ENCODE peak calls at places on chromosomes 7 and 10, in nine cellular contexts. One of them, this sample, is unnamed.

GRCh38 chr10:132226586-132227405 is 40.0 kb downstream of the DPYSL4 start:
- DNase-seq in A549: no peak
- DNase-seq in sigmoid colon: no peak
- DNase-seq in gastrocnemius medialis: no peak
- DNase-seq in Peyer's patch: no peak
- DNase-seq in IMR-90: no peak
- DNase-seq in body of pancreas: no peak
- DNase-seq in endothelial cell of umbilical vein: no peak
- DNase-seq in stomach: no peak
- DNase-seq in this sample: no peak

GRCh38 chr7:111919690-111920179 is 286.5 kb downstream of the DOCK4 start:
- DNase-seq in stomach: no peak
- DNase-seq in Peyer's patch: no peak
- DNase-seq in gastrocnemius medialis: no peak
- DNase-seq in IMR-90: peak
- DNase-seq in A549: no peak
- DNase-seq in body of pancreas: no peak
- DNase-seq in sigmoid colon: no peak
- DNase-seq in endothelial cell of umbilical vein: no peak
- DNase-seq in this sample: no peak

GRCh38 chr10:73211106-73211811 is 35.8 kb downstream of the DNAJC9 start:
- DNase-seq in sigmoid colon: no peak
- DNase-seq in body of pancreas: no peak
- DNase-seq in gastrocnemius medialis: no peak
- DNase-seq in Peyer's patch: no peak
- DNase-seq in endothelial cell of umbilical vein: no peak
- DNase-seq in IMR-90: no peak
- DNase-seq in stomach: no peak
- DNase-seq in A549: no peak
- DNase-seq in this sample: no peak

GRCh38 chr7:107173191-107173590 is 4.4 kb downstream of the HBP1 start:
- DNase-seq in Peyer's patch: no peak
- DNase-seq in A549: no peak
- DNase-seq in gastrocnemius medialis: no peak
- DNase-seq in stomach: no peak
- DNase-seq in IMR-90: no peak
- DNase-seq in endothelial cell of umbilical vein: no peak
- DNase-seq in sigmoid colon: no peak
- DNase-seq in body of pancreas: no peak
- DNase-seq in this sample: no peak

GRCh38 chr7:38463277-38464224 is 167.6 kb downstream of the AMPH start:
- DNase-seq in A549: peak
- DNase-seq in sigmoid colon: peak
- DNase-seq in gastrocnemius medialis: peak
- DNase-seq in Peyer's patch: no peak
- DNase-seq in endothelial cell of umbilical vein: no peak
- DNase-seq in IMR-90: peak
- DNase-seq in body of pancreas: peak
- DNase-seq in stomach: peak
- DNase-seq in this sample: no peak

GRCh38 chr7:83643754-83644153 is 5.2 kb downstream of the SEMA3E start:
- DNase-seq in body of pancreas: no peak
- DNase-seq in Peyer's patch: no peak
- DNase-seq in IMR-90: no peak
- DNase-seq in gastrocnemius medialis: no peak
- DNase-seq in stomach: no peak
- DNase-seq in sigmoid colon: no peak
- DNase-seq in A549: peak
- DNase-seq in endothelial cell of umbilical vein: no peak
- DNase-seq in this sample: no peak

GRCh38 chr7:33757563-33758165 is 147.7 kb upstream of the BMPER start:
- DNase-seq in gastrocnemius medialis: no peak
- DNase-seq in stomach: peak
- DNase-seq in A549: peak
- DNase-seq in IMR-90: peak
- DNase-seq in Peyer's patch: peak
- DNase-seq in endothelial cell of umbilical vein: peak
- DNase-seq in sigmoid colon: no peak
- DNase-seq in body of pancreas: peak
- DNase-seq in this sample: no peak

GRCh38 chr7:18305866-18306265 is 189.7 kb upstream of the HDAC9 start:
- DNase-seq in Peyer's patch: no peak
- DNase-seq in body of pancreas: no peak
- DNase-seq in gastrocnemius medialis: no peak
- DNase-seq in IMR-90: no peak
- DNase-seq in stomach: no peak
- DNase-seq in sigmoid colon: no peak
- DNase-seq in A549: no peak
- DNase-seq in endothelial cell of umbilical vein: no peak
- DNase-seq in this sample: no peak

GRCh38 chr7:138962561-138963270 is 18.5 kb downstream of the KIAA1549 start:
- DNase-seq in endothelial cell of umbilical vein: no peak
- DNase-seq in sigmoid colon: no peak
- DNase-seq in stomach: no peak
- DNase-seq in body of pancreas: no peak
- DNase-seq in Peyer's patch: no peak
- DNase-seq in A549: no peak
- DNase-seq in IMR-90: no peak
- DNase-seq in gastrocnemius medialis: no peak
- DNase-seq in this sample: no peak

GRCh38 chr7:131424219-131424822 is 96.6 kb downstream of the MKLN1 start:
- DNase-seq in IMR-90: peak
- DNase-seq in sigmoid colon: no peak
- DNase-seq in stomach: no peak
- DNase-seq in Peyer's patch: no peak
- DNase-seq in gastrocnemius medialis: no peak
- DNase-seq in A549: peak
- DNase-seq in body of pancreas: no peak
- DNase-seq in endothelial cell of umbilical vein: peak
- DNase-seq in this sample: no peak

GRCh38 chr10:82150123-82150900 is 275.3 kb downstream of the NRG3 start:
- DNase-seq in sigmoid colon: no peak
- DNase-seq in gastrocnemius medialis: no peak
- DNase-seq in endothelial cell of umbilical vein: peak
- DNase-seq in Peyer's patch: no peak
- DNase-seq in IMR-90: no peak
- DNase-seq in A549: peak
- DNase-seq in body of pancreas: peak
- DNase-seq in stomach: no peak
- DNase-seq in this sample: peak

GRCh38 chr10:20110435-20111119 is 294.3 kb downstream of the PLXDC2 start:
- DNase-seq in stomach: no peak
- DNase-seq in Peyer's patch: no peak
- DNase-seq in gastrocnemius medialis: no peak
- DNase-seq in body of pancreas: no peak
- DNase-seq in endothelial cell of umbilical vein: no peak
- DNase-seq in IMR-90: no peak
- DNase-seq in A549: no peak
- DNase-seq in sigmoid colon: no peak
- DNase-seq in this sample: no peak

GRCh38 chr7:138081868-138082267 is 5.6 kb downstream of the AKR1D1 start:
- DNase-seq in sigmoid colon: no peak
- DNase-seq in A549: no peak
- DNase-seq in body of pancreas: no peak
- DNase-seq in Peyer's patch: no peak
- DNase-seq in IMR-90: no peak
- DNase-seq in gastrocnemius medialis: no peak
- DNase-seq in stomach: no peak
- DNase-seq in endothelial cell of umbilical vein: no peak
- DNase-seq in this sample: no peak

GRCh38 chr7:78019457-78020130 is 221.0 kb downstream of the PHTF2 start:
- DNase-seq in IMR-90: peak
- DNase-seq in stomach: peak
- DNase-seq in gastrocnemius medialis: peak
- DNase-seq in Peyer's patch: peak
- DNase-seq in A549: peak
- DNase-seq in endothelial cell of umbilical vein: peak
- DNase-seq in body of pancreas: peak
- DNase-seq in sigmoid colon: peak
- DNase-seq in this sample: peak
- TF ChIP-seq POLR2A in IMR-90: peak
- TF ChIP-seq POLR2A in stomach: no peak
- TF ChIP-seq POLR2A in gastrocnemius medialis: peak
- TF ChIP-seq POLR2A in Peyer's patch: peak
- TF ChIP-seq POLR2A in A549: peak
- TF ChIP-seq POLR2A in endothelial cell of umbilical vein: no peak
- TF ChIP-seq POLR2A in body of pancreas: peak
- TF ChIP-seq POLR2A in sigmoid colon: peak
- TF ChIP-seq POLR2A in this sample: peak

GRCh38 chr10:22321831-22322662 is 1.1 kb downstream of the BMI1 start:
- DNase-seq in sigmoid colon: peak
- DNase-seq in gastrocnemius medialis: no peak
- DNase-seq in IMR-90: no peak
- DNase-seq in body of pancreas: peak
- DNase-seq in stomach: no peak
- DNase-seq in endothelial cell of umbilical vein: peak
- DNase-seq in Peyer's patch: peak
- DNase-seq in A549: peak
- DNase-seq in this sample: no peak
- TF ChIP-seq POLR2A in sigmoid colon: no peak
- TF ChIP-seq POLR2A in gastrocnemius medialis: no peak
- TF ChIP-seq POLR2A in IMR-90: no peak
- TF ChIP-seq POLR2A in body of pancreas: no peak
- TF ChIP-seq POLR2A in stomach: no peak
- TF ChIP-seq POLR2A in endothelial cell of umbilical vein: no peak
- TF ChIP-seq POLR2A in Peyer's patch: no peak
- TF ChIP-seq POLR2A in A549: no peak
- TF ChIP-seq POLR2A in this sample: no peak

DNA sequence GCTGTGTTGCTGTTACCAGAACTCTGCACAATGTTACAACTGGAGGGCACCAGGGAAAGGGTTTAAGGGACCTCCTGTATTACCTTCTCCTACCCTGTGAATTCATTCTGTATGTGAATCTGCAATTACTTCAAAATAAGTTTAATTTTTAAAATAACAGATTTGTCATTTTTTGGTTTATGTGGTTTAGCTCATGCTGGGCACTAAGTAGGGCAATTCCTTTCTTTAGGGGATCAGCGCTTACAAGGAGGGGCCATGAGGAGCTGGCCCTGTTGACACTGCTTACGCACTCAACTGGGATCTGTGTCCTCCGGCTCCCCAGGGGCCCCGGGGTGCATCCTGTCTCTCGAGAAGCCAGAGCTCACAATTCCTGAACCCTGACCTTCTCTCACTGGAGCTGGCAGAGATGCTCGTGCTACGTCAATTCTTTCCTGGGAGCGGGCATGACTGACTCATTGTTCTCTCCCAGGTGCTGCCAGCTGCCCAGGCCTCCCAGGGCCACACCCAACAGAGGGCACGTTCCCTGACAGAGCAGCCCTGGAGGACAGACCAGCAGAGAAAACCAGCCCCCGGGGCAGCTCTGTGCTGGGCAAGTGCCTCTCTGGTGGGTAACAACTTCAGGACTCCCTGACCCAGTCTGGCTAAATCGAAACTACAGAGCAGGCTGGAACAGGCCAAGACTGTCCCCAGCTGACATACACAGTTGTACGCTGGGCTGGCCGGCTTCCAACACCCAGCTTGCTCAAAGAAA is 36.8 kb downstream of the CTBP2 start:
- DNase-seq in sigmoid colon: peak
- DNase-seq in endothelial cell of umbilical vein: peak
- DNase-seq in gastrocnemius medialis: peak
- DNase-seq in stomach: peak
- DNase-seq in IMR-90: peak
- DNase-seq in Peyer's patch: no peak
- DNase-seq in body of pancreas: peak
- DNase-seq in A549: peak
- DNase-seq in this sample: peak
- TF ChIP-seq POLR2A in sigmoid colon: no peak
- TF ChIP-seq POLR2A in endothelial cell of umbilical vein: no peak
- TF ChIP-seq POLR2A in gastrocnemius medialis: peak
- TF ChIP-seq POLR2A in stomach: no peak
- TF ChIP-seq POLR2A in IMR-90: no peak
- TF ChIP-seq POLR2A in Peyer's patch: peak
- TF ChIP-seq POLR2A in body of pancreas: peak
- TF ChIP-seq POLR2A in A549: no peak
- TF ChIP-seq POLR2A in this sample: no peak

DNA sequence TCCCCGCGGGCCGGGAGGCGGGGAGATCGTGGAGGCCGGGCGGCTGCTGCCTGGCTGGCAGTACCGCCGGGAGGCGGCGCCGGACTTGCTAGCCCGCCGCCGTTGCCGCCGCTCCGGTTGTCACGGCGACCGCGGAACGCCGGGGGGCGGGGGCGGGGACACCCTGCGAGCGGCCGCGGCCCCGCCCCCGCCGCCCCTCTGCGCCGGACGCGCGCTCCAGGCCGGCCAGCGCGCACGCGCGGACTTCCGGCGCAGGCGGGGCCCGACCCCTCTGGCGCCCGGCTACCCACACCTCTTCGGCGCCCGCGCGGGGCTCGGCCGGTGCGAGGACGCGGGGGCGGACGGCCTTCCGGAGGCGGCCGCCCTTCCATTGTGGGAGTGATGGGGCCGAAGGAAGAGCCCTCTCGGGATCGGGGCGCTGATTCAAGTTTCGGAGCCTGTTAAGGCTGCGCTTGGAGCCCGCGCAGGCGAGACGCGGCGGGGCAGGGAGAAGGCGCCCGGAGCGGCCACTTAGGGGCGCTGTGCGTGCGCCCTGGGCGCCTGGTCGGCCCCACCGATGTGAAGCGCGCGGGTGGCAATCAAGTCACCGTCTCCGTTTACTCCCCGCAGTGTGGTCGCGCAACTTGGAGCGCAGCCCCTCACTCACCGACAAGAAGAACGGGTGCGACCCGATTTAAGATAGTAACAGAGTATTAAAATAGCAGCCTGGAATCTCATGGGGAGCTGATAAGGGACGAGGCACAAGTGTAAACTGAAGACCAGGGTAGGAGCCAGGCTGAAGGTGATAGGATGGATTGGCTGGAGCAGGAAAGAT is 448 bp upstream of the DPY19L1 start:
- DNase-seq in A549: peak
- DNase-seq in stomach: peak
- DNase-seq in sigmoid colon: peak
- DNase-seq in Peyer's patch: peak
- DNase-seq in gastrocnemius medialis: peak
- DNase-seq in body of pancreas: peak
- DNase-seq in IMR-90: peak
- DNase-seq in endothelial cell of umbilical vein: peak
- DNase-seq in this sample: peak
- TF ChIP-seq POLR2A in A549: peak
- TF ChIP-seq POLR2A in stomach: no peak
- TF ChIP-seq POLR2A in sigmoid colon: no peak
- TF ChIP-seq POLR2A in Peyer's patch: peak
- TF ChIP-seq POLR2A in gastrocnemius medialis: peak
- TF ChIP-seq POLR2A in body of pancreas: no peak
- TF ChIP-seq POLR2A in IMR-90: peak
- TF ChIP-seq POLR2A in endothelial cell of umbilical vein: no peak
- TF ChIP-seq POLR2A in this sample: peak

DNA sequence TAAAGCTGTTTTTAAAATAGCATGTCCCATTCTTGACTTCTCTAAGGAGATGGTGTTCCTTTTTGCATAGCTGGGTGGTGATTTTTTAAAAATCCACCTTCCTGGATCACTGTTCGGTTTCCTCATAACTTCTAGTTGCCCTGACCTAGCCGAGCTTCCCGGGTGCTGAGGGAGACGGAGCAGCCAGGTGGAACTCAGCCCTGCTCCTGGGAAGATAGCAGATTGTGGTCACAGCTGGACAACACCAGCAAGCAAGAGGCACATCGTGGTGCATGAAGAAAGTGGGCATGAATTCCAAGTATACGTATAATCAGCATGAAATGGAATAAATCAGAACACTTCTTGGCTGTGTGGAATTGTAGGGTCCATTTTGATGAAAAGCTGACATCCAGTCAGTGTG is 73.5 kb upstream of the RSU1 start:
- DNase-seq in body of pancreas: peak
- DNase-seq in Peyer's patch: no peak
- DNase-seq in stomach: no peak
- DNase-seq in gastrocnemius medialis: no peak
- DNase-seq in endothelial cell of umbilical vein: no peak
- DNase-seq in sigmoid colon: no peak
- DNase-seq in A549: no peak
- DNase-seq in IMR-90: no peak
- DNase-seq in this sample: no peak
- TF ChIP-seq POLR2A in body of pancreas: no peak
- TF ChIP-seq POLR2A in Peyer's patch: no peak
- TF ChIP-seq POLR2A in stomach: no peak
- TF ChIP-seq POLR2A in gastrocnemius medialis: no peak
- TF ChIP-seq POLR2A in endothelial cell of umbilical vein: no peak
- TF ChIP-seq POLR2A in sigmoid colon: no peak
- TF ChIP-seq POLR2A in A549: no peak
- TF ChIP-seq POLR2A in IMR-90: no peak
- TF ChIP-seq POLR2A in this sample: no peak

This sample was measured in H54.